ENCODE peak calls at places on chromosome 14, in ten cellular contexts. W, Z, O, H, R, U, Y, D, T and M are unnamed samples.

GRCh38 chr14:92973265-92973797 is 50.4 kb downstream of the CHGA start:
- DNase-seq in W (peak), Z (peak), O (no peak), H (peak), R (peak), U (peak), Y (peak), D (peak), T (no peak), M (no peak)

GRCh38 chr14:92945959-92946846 is 23.3 kb downstream of the CHGA start:
- DNase-seq in W (no peak), Z (no peak), O (no peak), H (no peak), R (peak), U (peak), Y (peak), D (peak), T (no peak), M (peak)

GRCh38 chr14:28361486-28361885 is 405.1 kb upstream of the FOXG1 start:
- DNase-seq in W (no peak), Z (no peak), O (no peak), H (no peak), R (no peak), U (no peak), Y (no peak), D (no peak), T (no peak), M (no peak)

GRCh38 chr14:68800361-68800760 is 7.5 kb upstream of the ZFP36L1 start:
- DNase-seq in W (no peak), Z (no peak), O (no peak), H (no peak), R (peak), U (no peak), Y (no peak), D (peak), T (no peak), M (peak)

GRCh38 chr14:24365600-24366374 is 2.2 kb upstream of the NFATC4 start:
- DNase-seq in W (peak), Z (peak), O (peak), H (peak), R (peak), U (peak), Y (peak), D (peak), T (peak), M (peak)

GRCh38 chr14:61812347-61813100 is 50.3 kb downstream of the SNAPC1 start:
- DNase-seq in W (peak), Z (no peak), O (peak), H (peak), R (no peak), U (no peak), Y (no peak), D (no peak), T (no peak), M (no peak)

GRCh38 chr14:99655521-99655920 is 10.6 kb downstream of the HHIPL1 start:
- DNase-seq in W (no peak), Z (no peak), O (no peak), H (no peak), R (peak), U (no peak), Y (peak), D (peak), T (no peak), M (no peak)

GRCh38 chr14:98614741-98615140 is 657.3 kb downstream of the BCL11B start:
- DNase-seq in W (no peak), Z (no peak), O (no peak), H (no peak), R (no peak), U (no peak), Y (no peak), D (no peak), T (no peak), M (peak)

GRCh38 chr14:92969470-92970232 is 46.7 kb downstream of the CHGA start:
- DNase-seq in W (no peak), Z (no peak), O (no peak), H (no peak), R (no peak), U (no peak), Y (no peak), D (no peak), T (no peak), M (no peak)

GRCh38 chr14:85071447-85071846 is 458.5 kb upstream of the FLRT2 start:
- DNase-seq in W (no peak), Z (no peak), O (no peak), H (no peak), R (no peak), U (no peak), Y (no peak), D (no peak), T (no peak), M (no peak)